ENCODE peak calls at places on chromosomes 13 and 19, in ten cellular contexts. O, U, S, Y, P, A, M, N, F and Z are unnamed samples.

GRCh38 chr13:99655351-99656091 is 154.2 kb downstream of the TM9SF2 start:
- DNase-seq in M (peak; percentile 53), S (peak; percentile 91), O (no peak), A (no peak), P (no peak), N (no peak), U (no peak), F (peak; percentile 29), Y (no peak), Z (no peak)

GRCh38 chr13:113746143-113746525 is 12.9 kb upstream of the TMEM255B start:
- DNase-seq in F (no peak), O (no peak), M (no peak), U (no peak), P (no peak), S (no peak), N (no peak), A (no peak), Y (no peak), Z (no peak)

GRCh38 chr13:50392977-50393376 is 377.7 kb downstream of the KCNRG start:
- DNase-seq in P (no peak), N (no peak), O (no peak), U (no peak), F (no peak), A (no peak), S (peak; percentile 51), M (no peak), Y (no peak), Z (no peak)

GRCh38 chr19:19337120-19337519 is 16.5 kb downstream of the MAU2 start:
- DNase-seq in A (no peak), N (no peak), S (no peak), U (no peak), P (no peak), M (no peak), F (no peak), O (no peak), Y (no peak), Z (no peak)

GRCh38 chr19:31140717-31141116 is 208.5 kb downstream of the TSHZ3 start:
- DNase-seq in O (no peak), P (no peak), A (no peak), S (peak; percentile 54), Y (no peak), N (no peak), M (peak; percentile 72), U (no peak), F (no peak), Z (no peak)

GRCh38 chr19:40264314-40265054 is 20.7 kb downstream of the AKT2 start:
- DNase-seq in U (no peak), Y (no peak), P (no peak), A (no peak), F (no peak), S (no peak), M (no peak), O (no peak), N (no peak), Z (no peak)

GRCh38 chr19:13057147-13057572 is 45.5 kb downstream of the LYL1 start:
- DNase-seq in F (no peak), M (peak; percentile 54), N (no peak), A (no peak), O (no peak), P (no peak), U (no peak), S (no peak), Y (no peak), Z (no peak)

GRCh38 chr19:42255766-42256750 is 1.1 kb upstream of the ERF start:
- DNase-seq in A (peak; percentile 76), F (no peak), N (no peak), Y (peak; percentile 45), S (peak; percentile 60), M (peak; percentile 71), U (no peak), O (no peak), P (no peak), Z (no peak)

GRCh38 chr13:35293579-35293978 is 182.9 kb downstream of the MAB21L1 start:
- DNase-seq in F (no peak), S (no peak), M (no peak), N (no peak), U (no peak), A (no peak), O (no peak), P (no peak), Y (no peak), Z (no peak)

GRCh38 chr19:17095141-17095919 is 19.8 kb downstream of the MYO9B start:
- DNase-seq in Y (peak; percentile 88), F (no peak), M (no peak), S (no peak), P (no peak), A (no peak), N (no peak), O (no peak), U (no peak), Z (no peak)

GRCh38 chr13:48220592-48221300 is 12.3 kb upstream of the ITM2B start:
- DNase-seq in P (no peak), S (no peak), F (no peak), U (no peak), Y (no peak), A (no peak), M (peak; percentile 49), O (no peak), N (no peak), Z (no peak)

GRCh38 chr13:114099918-114100445 is 32.4 kb downstream of the RASA3 start:
- DNase-seq in S (peak; percentile 86), O (no peak), A (peak; percentile 45), P (no peak), U (peak; percentile 43), Y (peak; percentile 63), M (no peak), N (no peak), F (no peak), Z (no peak)

GRCh38 chr19:49272204-49272603 is 52.8 kb downstream of the SLC6A16 start:
- DNase-seq in U (no peak), O (no peak), S (peak; percentile 98), N (peak; percentile 50), F (peak; percentile 51), A (no peak), M (no peak), P (no peak), Y (peak; percentile 22), Z (peak; percentile 37)

GRCh38 chr13:114049026-114049425 is 75.2 kb upstream of the C13orf46 start:
- DNase-seq in F (no peak), U (peak; percentile 32), Y (no peak), A (peak; percentile 86), P (no peak), S (no peak), M (no peak), N (no peak), O (no peak), Z (no peak)

GRCh38 chr19:16527971-16528521 is 14.2 kb downstream of the CHERP start:
- DNase-seq in U (peak; percentile 38), N (no peak), P (no peak), A (no peak), F (no peak), S (peak; percentile 29), Y (peak; percentile 29), M (no peak), O (no peak), Z (no peak)

GRCh38 chr19:43667524-43668405 is 2.2 kb downstream of the PLAUR start:
- DNase-seq in Y (no peak), N (no peak), P (no peak), U (no peak), A (peak; percentile 70), F (no peak), O (no peak), M (no peak), S (no peak), Z (no peak)

GRCh38 chr13:78913656-78914055 is 254.7 kb upstream of the OBI1 start:
- DNase-seq in N (no peak), Y (no peak), A (no peak), S (no peak), F (no peak), O (no peak), U (no peak), M (no peak), P (no peak), Z (no peak)

DNA sequence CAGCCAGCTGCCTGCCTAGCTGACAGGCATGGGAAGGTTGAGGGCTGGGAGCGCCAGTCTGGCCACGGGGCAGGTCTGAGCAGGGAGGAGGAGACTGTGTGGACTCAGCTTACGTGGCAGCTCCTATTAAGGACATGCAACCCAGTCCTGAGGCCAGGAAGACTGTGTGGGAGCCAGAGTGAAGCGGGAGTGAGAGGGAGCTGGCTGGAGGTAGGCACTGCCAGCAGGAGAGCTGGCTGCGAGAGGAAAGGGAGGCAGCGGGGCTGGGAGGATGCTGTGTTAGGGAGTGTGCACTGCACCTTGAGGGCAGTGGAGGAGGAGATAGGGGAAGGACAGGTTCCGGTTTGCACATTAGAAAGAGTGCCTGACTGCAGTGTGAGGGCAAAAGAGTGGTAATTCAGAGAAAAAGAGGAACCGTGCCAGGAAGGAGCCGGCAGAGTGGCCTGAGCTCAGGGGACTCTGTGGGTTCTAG is 99.2 kb downstream of the SLC7A1 start:
- DNase-seq in S (peak; percentile 87), P (no peak), U (no peak), N (no peak), Y (no peak), O (no peak), F (no peak), M (no peak), A (no peak), Z (no peak)
- H3K4me3 ChIP-seq in S (no peak overlapping the region), P (no peak overlapping the region), U (no peak overlapping the region), N (no peak overlapping the region), Y (no peak overlapping the region), O (no peak overlapping the region), F (no peak overlapping the region), M (no peak overlapping the region), A (no peak overlapping the region), Z (no peak overlapping the region)

GRCh38 chr19:47663911-47664771 is 49.1 kb upstream of the EHD2 start:
- DNase-seq in O (no peak), S (peak; percentile 95), M (peak; percentile 88), Y (peak; percentile 100), A (no peak), U (no peak), N (peak; percentile 94), F (peak; percentile 71), P (peak; percentile 86), Z (peak; percentile 98)
- H3K4me3 ChIP-seq in O (no peak overlapping the region), S (no peak overlapping the region), M (no peak overlapping the region), Y (peak overlapping the region; percentile 1), A (no peak overlapping the region), U (no peak overlapping the region), N (no peak overlapping the region), F (no peak overlapping the region), P (no peak overlapping the region), Z (peak overlapping the region; percentile 15)

GRCh38 chr19:3357731-3358391 is 8.5 kb upstream of the NFIC start:
- DNase-seq in O (no peak), U (peak; percentile 35), P (no peak), N (no peak), Y (no peak), S (peak; percentile 33), M (no peak), A (peak; percentile 48), F (no peak), Z (no peak)
- H3K4me3 ChIP-seq in O (peak overlapping the region; percentile 97), U (peak overlapping the region; percentile 24), P (peak overlapping the region; percentile 61), N (no peak overlapping the region), Y (no peak overlapping the region), S (no peak overlapping the region), M (no peak overlapping the region), A (no peak overlapping the region), F (peak overlapping the region; percentile 22), Z (no peak overlapping the region)

DNA sequence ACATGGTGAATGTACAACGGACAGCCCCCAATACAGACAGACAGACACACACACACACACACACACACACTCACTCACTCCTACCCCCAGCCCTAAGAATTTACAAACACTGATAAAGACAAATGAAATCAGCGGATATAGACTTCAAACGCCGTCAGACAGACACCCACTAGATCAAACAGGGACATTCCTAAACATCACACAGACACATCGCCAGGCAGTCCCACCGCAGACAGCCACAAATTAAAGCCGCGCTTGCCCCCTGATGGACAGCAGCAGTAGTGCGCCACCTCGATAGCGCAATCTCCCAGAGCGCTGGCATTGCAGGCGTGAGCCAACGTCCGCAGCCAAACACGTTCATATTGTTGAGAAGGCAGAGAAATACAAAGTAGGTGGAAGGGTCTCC is 24.7 kb upstream of the ADGRE1 start:
- DNase-seq in O (no peak), A (peak; percentile 87), F (peak; percentile 21), N (peak; percentile 4), M (peak; percentile 18), S (peak; percentile 89), U (peak; percentile 89), Y (peak; percentile 76), P (peak; percentile 78), Z (peak; percentile 32)
- H3K4me3 ChIP-seq in O (peak overlapping the region; percentile 38), A (no peak overlapping the region), F (no peak overlapping the region), N (peak overlapping the region; percentile 26), M (no peak overlapping the region), S (no peak overlapping the region), U (no peak overlapping the region), Y (no peak overlapping the region), P (no peak overlapping the region), Z (peak overlapping the region; percentile 22)